ENCODE peak calls at places on chromosome 3, in four cellular contexts. V, H, Y and O are unnamed samples.

GRCh38 chr3:42804831-42805821 is 836 bp upstream of the HIGD1A start:
- DNase-seq in V (peak), H (peak), Y (peak), O (no peak)

GRCh38 chr3:95521396-95521795 is 1293.0 kb upstream of the EPHA6 start:
- DNase-seq in V (no peak), H (no peak), Y (no peak), O (no peak)

GRCh38 chr3:183878071-183878470 is 6.6 kb downstream of the PARL start:
- DNase-seq in V (no peak), H (no peak), Y (no peak), O (no peak)

GRCh38 chr3:58119221-58119620 is 91.6 kb downstream of the DNASE1L3 start:
- DNase-seq in V (no peak), H (no peak), Y (no peak), O (no peak)

GRCh38 chr3:42732196-42732828 is 29.7 kb upstream of the HHATL start:
- DNase-seq in V (no peak), H (no peak), Y (peak), O (no peak)

GRCh38 chr3:38907426-38907825 is 91.4 kb upstream of the SCN10A start:
- DNase-seq in V (no peak), H (no peak), Y (no peak), O (no peak)

GRCh38 chr3:195896361-195897080 is 11.8 kb downstream of the TNK2 start:
- DNase-seq in V (peak), H (no peak), Y (no peak), O (no peak)

GRCh38 chr3:71690222-71690821 is 34.9 kb downstream of the EIF4E3 start:
- DNase-seq in V (peak), H (no peak), Y (no peak), O (no peak)

GRCh38 chr3:29465836-29466235 is 185.0 kb downstream of the RBMS3 start:
- DNase-seq in V (no peak), H (no peak), Y (no peak), O (no peak)

GRCh38 chr3:188929138-188929537 is 242.6 kb upstream of the TPRG1 start:
- DNase-seq in V (peak), H (no peak), Y (no peak), O (peak)

GRCh38 chr3:151552589-151552988 is 91.7 kb upstream of the IGSF10 start:
- DNase-seq in V (no peak), H (no peak), Y (no peak), O (no peak)

GRCh38 chr3:58285334-58285733 is 20.7 kb upstream of the RPP14 start:
- DNase-seq in V (no peak), H (no peak), Y (no peak), O (no peak)

GRCh38 chr3:184227481-184227935 is 1.9 kb upstream of the VWA5B2 start:
- DNase-seq in V (peak), H (no peak), Y (peak), O (peak)

GRCh38 chr3:38603731-38604131 is 45.8 kb downstream of the SCN5A start:
- DNase-seq in V (no peak), H (no peak), Y (no peak), O (no peak)

GRCh38 chr3:20064387-20064786 is 24.1 kb downstream of the KAT2B start:
- DNase-seq in V (no peak), H (no peak), Y (no peak), O (no peak)

GRCh38 chr3:16205156-16205870 is 30.8 kb downstream of the GALNT15 start:
- DNase-seq in V (no peak), H (no peak), Y (no peak), O (no peak)

GRCh38 chr3:39718674-39719595 is 90.5 kb upstream of the MYRIP start:
- DNase-seq in V (no peak), H (no peak), Y (no peak), O (no peak)